ENCODE peak calls at places on chromosome 19, in ten cellular contexts. One of them, this sample, is unnamed.

GRCh38 chr19:8240274-8241229 is 31.4 kb downstream of the CERS4 start:
- DNase-seq in tibial nerve: peak; percentile 75
- DNase-seq in upper lobe of left lung: peak; percentile 93
- DNase-seq in erythroblast: peak; percentile 95
- DNase-seq in lower leg skin: peak; percentile 85
- DNase-seq in NB4: peak; percentile 94
- DNase-seq in breast epithelium: peak; percentile 90
- DNase-seq in transverse colon: peak; percentile 82
- DNase-seq in A549: peak; percentile 51
- DNase-seq in suprapubic skin: peak; percentile 85
- DNase-seq in this sample: peak; percentile 91

GRCh38 chr19:15622991-15623390 is 8.0 kb downstream of the CYP4F8 start:
- DNase-seq in tibial nerve: no peak
- DNase-seq in upper lobe of left lung: peak; percentile 55
- DNase-seq in erythroblast: no peak
- DNase-seq in lower leg skin: no peak
- DNase-seq in NB4: no peak
- DNase-seq in breast epithelium: no peak
- DNase-seq in transverse colon: peak; percentile 57
- DNase-seq in A549: no peak
- DNase-seq in suprapubic skin: no peak
- DNase-seq in this sample: no peak

GRCh38 chr19:7562646-7563393 is 27.3 kb downstream of the PNPLA6 start:
- DNase-seq in tibial nerve: no peak
- DNase-seq in upper lobe of left lung: no peak
- DNase-seq in erythroblast: no peak
- DNase-seq in lower leg skin: no peak
- DNase-seq in NB4: peak; percentile 40
- DNase-seq in breast epithelium: no peak
- DNase-seq in transverse colon: no peak
- DNase-seq in A549: no peak
- DNase-seq in suprapubic skin: no peak
- DNase-seq in this sample: no peak

GRCh38 chr19:51927859-51928258 is 587 bp downstream of the ZNF613 start:
- DNase-seq in tibial nerve: no peak
- DNase-seq in upper lobe of left lung: no peak
- DNase-seq in erythroblast: no peak
- DNase-seq in lower leg skin: no peak
- DNase-seq in NB4: no peak
- DNase-seq in breast epithelium: no peak
- DNase-seq in transverse colon: no peak
- DNase-seq in A549: no peak
- DNase-seq in suprapubic skin: no peak
- DNase-seq in this sample: no peak

GRCh38 chr19:22422220-22422619 is at the start of gene ZNF98:
- DNase-seq in tibial nerve: peak; percentile 9
- DNase-seq in upper lobe of left lung: no peak
- DNase-seq in erythroblast: no peak
- DNase-seq in lower leg skin: no peak
- DNase-seq in NB4: no peak
- DNase-seq in breast epithelium: peak; percentile 64
- DNase-seq in transverse colon: peak; percentile 7
- DNase-seq in A549: no peak
- DNase-seq in suprapubic skin: no peak
- DNase-seq in this sample: no peak

GRCh38 chr19:5479958-5480357 is 24.7 kb downstream of the ZNRF4 start:
- DNase-seq in tibial nerve: no peak
- DNase-seq in upper lobe of left lung: no peak
- DNase-seq in erythroblast: no peak
- DNase-seq in lower leg skin: no peak
- DNase-seq in NB4: no peak
- DNase-seq in breast epithelium: no peak
- DNase-seq in transverse colon: no peak
- DNase-seq in A549: no peak
- DNase-seq in suprapubic skin: no peak
- DNase-seq in this sample: no peak

GRCh38 chr19:18590273-18591272 is 2.0 kb downstream of the REX1BD start:
- DNase-seq in tibial nerve: peak; percentile 51
- DNase-seq in upper lobe of left lung: peak; percentile 46
- DNase-seq in erythroblast: peak; percentile 66
- DNase-seq in lower leg skin: no peak
- DNase-seq in NB4: no peak
- DNase-seq in breast epithelium: peak; percentile 82
- DNase-seq in transverse colon: peak; percentile 49
- DNase-seq in A549: peak; percentile 94
- DNase-seq in suprapubic skin: no peak
- DNase-seq in this sample: no peak

GRCh38 chr19:53982611-53983010 is 8.8 kb upstream of the CACNG6 start:
- DNase-seq in tibial nerve: no peak
- DNase-seq in upper lobe of left lung: peak; percentile 90
- DNase-seq in erythroblast: no peak
- DNase-seq in lower leg skin: no peak
- DNase-seq in NB4: no peak
- DNase-seq in breast epithelium: peak; percentile 20
- DNase-seq in transverse colon: peak; percentile 30
- DNase-seq in A549: peak; percentile 79
- DNase-seq in suprapubic skin: no peak
- DNase-seq in this sample: no peak

DNA sequence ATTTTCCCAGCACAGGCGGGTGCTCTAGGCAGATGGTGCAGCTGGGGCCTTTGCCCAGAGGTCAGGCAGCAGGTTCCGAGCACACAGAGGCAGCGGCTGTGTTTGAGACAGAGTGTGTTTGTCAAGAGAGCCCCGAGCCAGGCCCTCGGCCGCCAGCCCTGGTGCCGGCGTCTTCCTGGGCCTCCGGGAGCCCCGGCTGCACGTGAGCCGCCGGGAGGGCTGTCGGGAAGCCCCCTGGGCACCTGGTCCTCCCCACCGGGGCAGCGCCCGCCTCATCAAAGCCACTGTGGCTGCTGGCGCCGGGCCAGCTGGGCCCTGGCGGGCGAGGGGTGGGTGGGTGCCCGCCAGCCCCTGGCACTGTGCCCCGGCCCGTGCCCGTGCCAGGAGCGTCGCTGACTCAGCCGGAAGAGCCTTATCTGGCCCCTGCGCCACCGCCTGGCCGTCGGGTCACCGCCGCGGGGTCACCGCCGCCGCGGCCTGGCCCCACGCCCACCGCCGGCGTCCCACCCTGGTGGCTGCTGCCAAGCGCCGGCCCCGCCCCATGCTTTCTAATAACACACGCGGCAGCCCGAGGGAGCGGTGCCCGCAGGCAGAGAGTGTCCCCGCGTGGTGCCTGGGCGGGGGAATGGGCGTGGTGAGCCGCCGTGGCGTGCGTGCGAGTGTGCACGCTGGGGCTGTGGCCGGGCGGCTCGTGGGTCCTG is 14.9 kb downstream of the ARID3A start:
- DNase-seq in tibial nerve: peak; percentile 55
- DNase-seq in upper lobe of left lung: peak; percentile 95
- DNase-seq in erythroblast: no peak
- DNase-seq in lower leg skin: peak; percentile 76
- DNase-seq in NB4: no peak
- DNase-seq in breast epithelium: peak; percentile 42
- DNase-seq in transverse colon: peak; percentile 86
- DNase-seq in A549: peak; percentile 68
- DNase-seq in suprapubic skin: peak; percentile 90
- DNase-seq in this sample: peak; percentile 87
- TF ChIP-seq POLR2A in tibial nerve: no peak
- TF ChIP-seq POLR2A in upper lobe of left lung: peak; percentile 13
- TF ChIP-seq POLR2A in erythroblast: peak; percentile 62
- TF ChIP-seq POLR2A in lower leg skin: no peak
- TF ChIP-seq POLR2A in NB4: no peak
- TF ChIP-seq POLR2A in breast epithelium: no peak
- TF ChIP-seq POLR2A in transverse colon: no peak
- TF ChIP-seq POLR2A in A549: no peak
- TF ChIP-seq POLR2A in suprapubic skin: no peak
- TF ChIP-seq POLR2A in this sample: no peak

GRCh38 chr19:1605236-1606137 is at the start of gene UQCR11:
- DNase-seq in tibial nerve: peak; percentile 94
- DNase-seq in upper lobe of left lung: peak; percentile 96
- DNase-seq in erythroblast: peak; percentile 96
- DNase-seq in lower leg skin: peak; percentile 94
- DNase-seq in NB4: peak; percentile 93
- DNase-seq in breast epithelium: peak; percentile 92
- DNase-seq in transverse colon: peak; percentile 96
- DNase-seq in A549: peak; percentile 94
- DNase-seq in suprapubic skin: peak; percentile 97
- DNase-seq in this sample: peak; percentile 94
- TF ChIP-seq POLR2A in tibial nerve: no peak
- TF ChIP-seq POLR2A in upper lobe of left lung: peak; percentile 60
- TF ChIP-seq POLR2A in erythroblast: peak; percentile 54
- TF ChIP-seq POLR2A in lower leg skin: no peak
- TF ChIP-seq POLR2A in NB4: peak; percentile 20
- TF ChIP-seq POLR2A in breast epithelium: no peak
- TF ChIP-seq POLR2A in transverse colon: no peak
- TF ChIP-seq POLR2A in A549: peak; percentile 61
- TF ChIP-seq POLR2A in suprapubic skin: no peak
- TF ChIP-seq POLR2A in this sample: peak; percentile 67

GRCh38 chr19:10552596-10553053 is 8.9 kb downstream of the ATG4D start:
- DNase-seq in tibial nerve: no peak
- DNase-seq in upper lobe of left lung: no peak
- DNase-seq in erythroblast: peak; percentile 53
- DNase-seq in lower leg skin: no peak
- DNase-seq in NB4: peak; percentile 79
- DNase-seq in breast epithelium: no peak
- DNase-seq in transverse colon: no peak
- DNase-seq in A549: peak; percentile 48
- DNase-seq in suprapubic skin: no peak
- DNase-seq in this sample: no peak
- TF ChIP-seq POLR2A in tibial nerve: no peak
- TF ChIP-seq POLR2A in upper lobe of left lung: no peak
- TF ChIP-seq POLR2A in erythroblast: peak; percentile 39
- TF ChIP-seq POLR2A in lower leg skin: no peak
- TF ChIP-seq POLR2A in NB4: peak; percentile 27
- TF ChIP-seq POLR2A in breast epithelium: no peak
- TF ChIP-seq POLR2A in transverse colon: no peak
- TF ChIP-seq POLR2A in A549: no peak
- TF ChIP-seq POLR2A in suprapubic skin: no peak
- TF ChIP-seq POLR2A in this sample: no peak

GRCh38 chr19:19900124-19900523 is 622 bp upstream of the ZNF93 start:
- DNase-seq in tibial nerve: no peak
- DNase-seq in upper lobe of left lung: no peak
- DNase-seq in erythroblast: no peak
- DNase-seq in lower leg skin: no peak
- DNase-seq in NB4: peak; percentile 87
- DNase-seq in breast epithelium: no peak
- DNase-seq in transverse colon: no peak
- DNase-seq in A549: no peak
- DNase-seq in suprapubic skin: no peak
- DNase-seq in this sample: no peak

DNA sequence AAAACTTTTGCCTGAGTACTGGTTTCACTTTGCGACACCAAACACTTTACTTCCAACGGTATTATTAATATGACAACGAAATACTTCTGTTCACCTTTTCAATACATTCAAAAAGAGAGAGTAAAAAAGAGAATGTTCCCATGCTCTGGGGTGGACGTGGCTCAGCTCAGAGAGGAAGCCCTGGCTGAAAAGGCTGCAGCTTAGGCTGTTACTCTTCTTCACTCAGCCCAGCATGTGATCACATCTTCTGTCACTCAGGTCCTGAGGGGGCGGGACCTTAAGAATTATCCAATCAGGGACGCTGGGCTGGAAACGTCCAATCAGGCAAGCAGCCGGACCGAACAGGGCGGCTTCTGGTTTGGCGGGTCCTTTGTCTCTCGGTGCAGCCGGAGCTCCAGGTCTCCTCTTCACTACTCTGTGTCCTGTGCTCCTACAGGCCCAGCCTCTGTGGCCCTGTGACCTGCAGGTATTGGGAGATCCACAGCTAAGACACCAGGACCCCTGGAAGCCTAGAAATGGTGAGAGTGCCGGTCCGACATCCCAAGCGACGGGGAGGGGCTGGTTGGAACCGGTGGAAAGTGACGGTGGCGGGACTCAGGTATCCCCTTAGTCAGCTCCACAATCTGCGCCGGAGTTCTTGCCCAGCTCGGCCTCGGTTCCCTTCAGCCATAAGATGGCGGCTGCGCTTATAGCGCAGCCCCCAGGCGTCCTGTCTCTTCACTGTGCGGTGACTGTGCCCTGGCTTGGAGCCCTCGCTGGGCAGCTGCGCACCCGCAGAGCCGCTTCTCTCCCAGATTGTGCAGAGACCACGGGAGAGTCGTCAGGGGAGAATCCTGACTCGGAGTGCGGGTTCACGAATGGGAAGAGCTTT is at the start of gene ZNF93:
- DNase-seq in tibial nerve: peak; percentile 98
- DNase-seq in upper lobe of left lung: peak; percentile 85
- DNase-seq in erythroblast: peak; percentile 48
- DNase-seq in lower leg skin: peak; percentile 97
- DNase-seq in NB4: peak; percentile 97
- DNase-seq in breast epithelium: peak; percentile 98
- DNase-seq in transverse colon: peak; percentile 95
- DNase-seq in A549: no peak
- DNase-seq in suprapubic skin: peak; percentile 96
- DNase-seq in this sample: peak; percentile 67
- TF ChIP-seq POLR2A in tibial nerve: no peak
- TF ChIP-seq POLR2A in upper lobe of left lung: peak; percentile 57
- TF ChIP-seq POLR2A in erythroblast: no peak
- TF ChIP-seq POLR2A in lower leg skin: no peak
- TF ChIP-seq POLR2A in NB4: peak; percentile 73
- TF ChIP-seq POLR2A in breast epithelium: no peak
- TF ChIP-seq POLR2A in transverse colon: peak; percentile 66
- TF ChIP-seq POLR2A in A549: no peak
- TF ChIP-seq POLR2A in suprapubic skin: peak; percentile 63
- TF ChIP-seq POLR2A in this sample: peak; percentile 35

GRCh38 chr19:37655689-37656491 is 625 bp upstream of the ZFP30 start:
- DNase-seq in tibial nerve: peak; percentile 61
- DNase-seq in upper lobe of left lung: peak; percentile 97
- DNase-seq in erythroblast: peak; percentile 85
- DNase-seq in lower leg skin: peak; percentile 75
- DNase-seq in NB4: peak; percentile 85
- DNase-seq in breast epithelium: peak; percentile 61
- DNase-seq in transverse colon: peak; percentile 84
- DNase-seq in A549: peak; percentile 91
- DNase-seq in suprapubic skin: peak; percentile 88
- DNase-seq in this sample: peak; percentile 73
- TF ChIP-seq POLR2A in tibial nerve: no peak
- TF ChIP-seq POLR2A in upper lobe of left lung: peak; percentile 28
- TF ChIP-seq POLR2A in erythroblast: no peak
- TF ChIP-seq POLR2A in lower leg skin: no peak
- TF ChIP-seq POLR2A in NB4: no peak
- TF ChIP-seq POLR2A in breast epithelium: peak; percentile 11
- TF ChIP-seq POLR2A in transverse colon: no peak
- TF ChIP-seq POLR2A in A549: peak; percentile 63
- TF ChIP-seq POLR2A in suprapubic skin: no peak
- TF ChIP-seq POLR2A in this sample: peak; percentile 35

DNA sequence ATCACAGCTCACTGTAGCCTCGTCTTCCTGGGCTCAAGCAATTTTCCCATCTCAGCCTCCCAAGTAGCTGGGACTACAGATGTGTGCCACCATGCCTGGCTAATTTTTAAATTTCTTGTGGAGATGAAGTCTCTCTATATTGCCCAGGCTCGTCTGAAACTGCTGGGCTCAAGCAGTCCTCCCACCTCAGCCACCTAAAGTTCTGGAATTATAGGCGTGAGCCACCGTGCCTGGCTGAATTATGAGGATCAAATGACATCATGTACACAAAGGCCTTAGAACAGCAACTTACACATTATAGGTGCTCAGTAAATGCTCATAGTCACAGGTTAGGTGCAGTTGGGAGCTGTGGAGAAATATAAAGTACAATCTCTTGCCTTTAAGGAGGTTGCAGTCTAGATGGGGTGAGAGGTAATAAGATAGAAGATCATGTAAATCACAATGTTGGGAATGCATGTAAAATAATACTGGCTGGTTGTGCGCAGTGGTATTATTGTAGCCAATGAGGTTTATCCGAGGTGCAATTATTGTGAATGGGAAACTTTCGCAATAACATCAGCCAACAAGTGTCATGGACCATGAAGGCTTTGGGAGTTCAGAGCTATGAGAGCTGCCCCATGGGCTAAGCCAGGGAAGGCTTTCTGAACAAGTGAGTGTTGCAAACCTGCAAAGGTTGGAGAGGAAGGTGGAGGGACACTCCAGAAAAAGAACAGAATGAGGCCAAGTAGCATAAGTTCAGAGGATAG is 29.8 kb upstream of the CXCL17 start:
- DNase-seq in tibial nerve: no peak
- DNase-seq in upper lobe of left lung: no peak
- DNase-seq in erythroblast: no peak
- DNase-seq in lower leg skin: no peak
- DNase-seq in NB4: no peak
- DNase-seq in breast epithelium: no peak
- DNase-seq in transverse colon: no peak
- DNase-seq in A549: no peak
- DNase-seq in suprapubic skin: no peak
- DNase-seq in this sample: no peak
- TF ChIP-seq POLR2A in tibial nerve: no peak
- TF ChIP-seq POLR2A in upper lobe of left lung: no peak
- TF ChIP-seq POLR2A in erythroblast: no peak
- TF ChIP-seq POLR2A in lower leg skin: no peak
- TF ChIP-seq POLR2A in NB4: no peak
- TF ChIP-seq POLR2A in breast epithelium: no peak
- TF ChIP-seq POLR2A in transverse colon: no peak
- TF ChIP-seq POLR2A in A549: no peak
- TF ChIP-seq POLR2A in suprapubic skin: no peak
- TF ChIP-seq POLR2A in this sample: no peak

This sample was measured in H54.